ENCODE peak calls at places on chromosome 15, in seven cellular contexts. E is cardiac fibroblast, V is neuronal stem cell, P is GDM1, D is heart left ventricle, I is EH, B is OCI-LY7. A is an unnamed sample.

GRCh38 chr15:39156166-39156565 is 424.7 kb upstream of the THBS1 start:
- DNase-seq in D (peak; percentile 50), V (no peak), B (no peak), I (no peak), P (no peak), E (no peak), A (no peak)

GRCh38 chr15:75989045-75989444 is 23.2 kb downstream of the NRG4 start:
- DNase-seq in E (no peak), D (no peak), P (no peak), I (peak; percentile 58), V (no peak), B (no peak), A (no peak)

GRCh38 chr15:76342382-76343201 is 6.0 kb downstream of the ISL2 start:
- DNase-seq in E (no peak), V (no peak), I (peak; percentile 20), P (no peak), B (no peak), D (no peak), A (peak; percentile 47)

GRCh38 chr15:66253643-66254363 is at the start of gene MEGF11:
- DNase-seq in B (no peak), D (peak; percentile 23), V (no peak), I (peak; percentile 54), P (no peak), E (peak; percentile 49), A (peak; percentile 60)

GRCh38 chr15:52657338-52657737 is 21.9 kb downstream of the ATOSA start:
- DNase-seq in V (no peak), E (peak; percentile 69), P (no peak), B (no peak), I (peak; percentile 90), D (no peak), A (no peak)

GRCh38 chr15:100880139-100880896 is 687 bp downstream of the ALDH1A3 start:
- DNase-seq in I (no peak), V (no peak), D (no peak), P (no peak), E (peak; percentile 30), B (no peak), A (peak; percentile 43)

GRCh38 chr15:32649336-32649735 is 7.8 kb downstream of the SCG5 start:
- DNase-seq in B (no peak), D (no peak), I (peak; percentile 56), E (peak; percentile 47), V (no peak), P (no peak), A (no peak)

GRCh38 chr15:70650567-70650966 is 112.8 kb downstream of the UACA start:
- DNase-seq in V (no peak), I (peak; percentile 25), B (no peak), D (no peak), P (no peak), E (no peak), A (no peak)

GRCh38 chr15:85527907-85528306 is 147.5 kb downstream of the AKAP13 start:
- DNase-seq in B (no peak), I (peak; percentile 85), E (peak; percentile 95), P (no peak), V (no peak), D (peak; percentile 54), A (no peak)